ENCODE peak calls at places on chromosomes 4 and X, in seven cellular contexts. Q, B, J, K, D, Y and P are unnamed samples.

GRCh38 chr4:73067971-73068394 is 1.5 kb downstream of the COX18 start:
- DNase-seq in Y (no peak), B (no peak), K (no peak), Q (no peak), J (no peak), D (no peak), P (no peak)

GRCh38 chr4:113114884-113115283 is 65.4 kb downstream of the ANK2 start:
- DNase-seq in K (no peak), B (no peak), Q (no peak), Y (no peak), D (no peak), J (no peak), P (no peak)

GRCh38 chr4:7531640-7531994 is 96.9 kb upstream of the PSAPL1 start:
- DNase-seq in B (no peak), Q (no peak), Y (no peak), D (no peak), J (no peak), K (no peak), P (no peak)

GRCh38 chr4:1381944-1382541 is 24.2 kb downstream of the NKX1-1 start:
- DNase-seq in Q (peak), J (no peak), D (no peak), K (no peak), B (no peak), Y (no peak), P (no peak)

GRCh38 chrX:39984191-39984956 is 113.4 kb downstream of the BCOR start:
- DNase-seq in J (peak), Y (no peak), D (no peak), B (peak), K (no peak), Q (no peak), P (no peak)

GRCh38 chr4:110550260-110550659 is 72.6 kb downstream of the PITX2 start:
- DNase-seq in K (no peak), D (no peak), J (no peak), B (no peak), Q (no peak), Y (peak), P (no peak)

GRCh38 chr4:4859799-4860380 is 425 bp downstream of the MSX1 start:
- DNase-seq in D (no peak), K (no peak), Q (no peak), J (no peak), B (no peak), Y (no peak), P (no peak)

GRCh38 chr4:102447413-102447812 is 53.7 kb upstream of the NFKB1 start:
- DNase-seq in D (no peak), K (no peak), J (no peak), Q (no peak), Y (no peak), B (no peak), P (no peak)

GRCh38 chr4:42478941-42479340 is 81.7 kb downstream of the SHISA3 start:
- DNase-seq in Y (no peak), D (no peak), J (no peak), K (no peak), B (no peak), Q (no peak), P (no peak)

GRCh38 chr4:52658671-52659015 is 458 bp downstream of the USP46 start:
- DNase-seq in D (no peak), K (no peak), B (no peak), Y (no peak), J (no peak), Q (no peak), P (no peak)

GRCh38 chr4:148030486-148030885 is 298.6 kb downstream of the ARHGAP10 start:
- DNase-seq in K (no peak), J (no peak), Y (no peak), Q (no peak), B (no peak), D (no peak), P (no peak)

GRCh38 chr4:147760176-147760575 is 28.3 kb downstream of the ARHGAP10 start:
- DNase-seq in K (no peak), D (no peak), Y (no peak), Q (no peak), J (no peak), B (no peak), P (no peak)